ENCODE peak calls at places on chromosomes 12 and 14, in seven cellular contexts. W is endothelial cell; D is DND-41; E is stimulated activated CD4-positive, alpha-beta T cell treated with anti-CD3 and anti-CD28 coated beads, Interleukin-2, amount 100 ng/mL, for 48 hours; F is SK-N-DZ; B is effector memory CD8-positive, alpha-beta T cell; M is iris pigment epithelial cell. L is an unnamed sample.

GRCh38 chr14:99129998-99130397 is 142.0 kb downstream of the BCL11B start:
- DNase-seq in W (no peak), D (no peak), E (no peak), F (no peak), B (no peak), M (no peak), L (no peak)

GRCh38 chr12:125185740-125186470 is 120.7 kb downstream of the AACS start:
- DNase-seq in W (peak), D (peak), E (peak), F (peak), B (no peak), M (peak), L (peak)

GRCh38 chr12:127257366-127257935 is 1009.5 kb upstream of the TMEM132C start:
- DNase-seq in W (no peak), D (no peak), E (no peak), F (no peak), B (no peak), M (peak), L (no peak)

GRCh38 chr14:92122351-92122677 is 545 bp downstream of the CPSF2 start:
- DNase-seq in W (no peak), D (no peak), E (no peak), F (peak), B (no peak), M (peak), L (peak)

GRCh38 chr14:55752580-55753365 is 172.8 kb downstream of the KTN1 start:
- DNase-seq in W (no peak), D (no peak), E (no peak), F (no peak), B (no peak), M (peak), L (no peak)

GRCh38 chr12:89943461-89943860 is 234.8 kb upstream of the ATP2B1 start:
- DNase-seq in W (no peak), D (no peak), E (no peak), F (no peak), B (no peak), M (peak), L (no peak)

GRCh38 chr14:22418631-22419030 is 170.4 kb downstream of the DAD1 start:
- DNase-seq in W (no peak), D (peak), E (no peak), F (no peak), B (no peak), M (no peak), L (no peak)

GRCh38 chr12:50533203-50533584 is 28.4 kb downstream of the DIP2B start:
- DNase-seq in W (no peak), D (no peak), E (no peak), F (no peak), B (no peak), M (no peak), L (no peak)

GRCh38 chr14:99752486-99753121 is 40.6 kb upstream of the EML1 start:
- DNase-seq in W (no peak), D (no peak), E (no peak), F (no peak), B (no peak), M (peak), L (no peak)

GRCh38 chr12:79296128-79296527 is 394.6 kb downstream of the PAWR start:
- DNase-seq in W (no peak), D (no peak), E (no peak), F (no peak), B (no peak), M (no peak), L (no peak)

GRCh38 chr14:99790201-99790977 is 2.8 kb upstream of the EML1 start:
- DNase-seq in W (no peak), D (no peak), E (no peak), F (no peak), B (no peak), M (no peak), L (no peak)

GRCh38 chr14:50734950-50735697 is 67.0 kb upstream of the SAV1 start:
- DNase-seq in W (no peak), D (no peak), E (no peak), F (no peak), B (no peak), M (no peak), L (no peak)

GRCh38 chr14:73870525-73871235 is 16.0 kb upstream of the ZNF410 start:
- DNase-seq in W (no peak), D (no peak), E (no peak), F (no peak), B (no peak), M (no peak), L (no peak)

GRCh38 chr12:98725481-98726247 is 80.6 kb downstream of the APAF1 start:
- DNase-seq in W (peak), D (peak), E (peak), F (no peak), B (no peak), M (peak), L (peak)

GRCh38 chr14:71932229-71932951 is at the start of gene RGS6:
- DNase-seq in W (peak), D (no peak), E (peak), F (no peak), B (no peak), M (peak), L (peak)

GRCh38 chr12:109767456-109767855 is 53.8 kb downstream of the FAM222A start:
- DNase-seq in W (no peak), D (no peak), E (no peak), F (no peak), B (no peak), M (no peak), L (no peak)

GRCh38 chr12:130479401-130480125 is 141.9 kb downstream of the PIWIL1 start:
- DNase-seq in W (no peak), D (no peak), E (no peak), F (no peak), B (no peak), M (no peak), L (no peak)

GRCh38 chr12:64733857-64734256 is 25.3 kb downstream of the GNS start:
- DNase-seq in W (no peak), D (no peak), E (no peak), F (no peak), B (no peak), M (no peak), L (no peak)

GRCh38 chr12:129520736-129521135 is 383.1 kb downstream of the TMEM132D start:
- DNase-seq in W (no peak), D (no peak), E (no peak), F (no peak), B (no peak), M (peak), L (no peak)

GRCh38 chr14:59337151-59337611 is 128.0 kb downstream of the GPR135 start:
- DNase-seq in W (no peak), D (no peak), E (no peak), F (no peak), B (no peak), M (peak), L (no peak)

GRCh38 chr12:70644836-70645235 is 7.6 kb upstream of the PTPRB start:
- DNase-seq in W (no peak), D (no peak), E (no peak), F (no peak), B (no peak), M (no peak), L (no peak)

GRCh38 chr14:47674148-47674545 is 1.3 kb downstream of the MDGA2 start:
- DNase-seq in W (peak), D (no peak), E (no peak), F (peak), B (no peak), M (no peak), L (peak)

GRCh38 chr12:26725517-26725916 is 107.5 kb downstream of the ITPR2 start:
- DNase-seq in W (no peak), D (no peak), E (no peak), F (no peak), B (no peak), M (no peak), L (no peak)

GRCh38 chr14:29627141-29627540 is 300.5 kb downstream of the PRKD1 start:
- DNase-seq in W (no peak), D (no peak), E (no peak), F (no peak), B (no peak), M (peak), L (no peak)

GRCh38 chr12:76035045-76035444 is 3.5 kb upstream of the PHLDA1 start:
- DNase-seq in W (no peak), D (no peak), E (no peak), F (no peak), B (no peak), M (no peak), L (no peak)

GRCh38 chr14:77353469-77354141 is 23.3 kb downstream of the TMED8 start:
- DNase-seq in W (no peak), D (no peak), E (no peak), F (no peak), B (no peak), M (no peak), L (no peak)

GRCh38 chr12:27272375-27273028 is 28.4 kb downstream of the STK38L start:
- DNase-seq in W (no peak), D (no peak), E (no peak), F (peak), B (no peak), M (no peak), L (no peak)

GRCh38 chr12:25320123-25321006 is 69.6 kb upstream of the KRAS start:
- DNase-seq in W (no peak), D (no peak), E (no peak), F (no peak), B (no peak), M (no peak), L (no peak)

GRCh38 chr14:73227812-73228781 is 9.2 kb upstream of the PAPLN start:
- DNase-seq in W (no peak), D (no peak), E (no peak), F (no peak), B (no peak), M (peak), L (no peak)

GRCh38 chr12:31369712-31370521 is 44.0 kb upstream of the SINHCAF start:
- DNase-seq in W (peak), D (no peak), E (no peak), F (no peak), B (no peak), M (peak), L (no peak)

GRCh38 chr14:20630340-20631022 is 11.0 kb downstream of the OR6S1 start:
- DNase-seq in W (peak), D (no peak), E (peak), F (no peak), B (peak), M (peak), L (no peak)

L was measured in WERI-Rb-1.